ENCODE peak calls at places on chromosomes 12 and 14, in eight cellular contexts. Z is GM12878; J is choroid plexus epithelial cell; T is fibroblast of lung; B is activated CD4-positive, alpha-beta T cell treated with anti-CD3 and anti-CD28 coated beads, Interleukin-2, amount 50 U/mL, for 1 hour; L is EL; D is astrocyte of the spinal cord; G is amniotic stem cell. O is an unnamed sample.

GRCh38 chr12:68479261-68479581 is 131.5 kb upstream of the RAP1B start:
- DNase-seq in Z (no peak), J (peak; percentile 43), T (peak; percentile 47), B (no peak), L (peak; percentile 39), D (peak; percentile 40), G (peak; percentile 64), O (no peak)

GRCh38 chr12:71018682-71019081 is 98.1 kb upstream of the PTPRR start:
- DNase-seq in Z (no peak), J (no peak), T (no peak), B (no peak), L (no peak), D (no peak), G (no peak), O (no peak)

GRCh38 chr12:25689996-25690501 is 137.0 kb upstream of the LMNTD1 start:
- DNase-seq in Z (no peak), J (no peak), T (no peak), B (no peak), L (no peak), D (no peak), G (no peak), O (no peak)

GRCh38 chr14:56650075-56650474 is 70.5 kb downstream of the TMEM260 start:
- DNase-seq in Z (no peak), J (no peak), T (no peak), B (no peak), L (no peak), D (no peak), G (no peak), O (no peak)

GRCh38 chr12:116299064-116299463 is 21.6 kb upstream of the MED13L start:
- DNase-seq in Z (no peak), J (no peak), T (no peak), B (no peak), L (no peak), D (no peak), G (no peak), O (no peak)

GRCh38 chr14:105905456-105905855 is 379.1 kb downstream of the TMEM121 start:
- DNase-seq in Z (no peak), J (no peak), T (no peak), B (no peak), L (no peak), D (no peak), G (no peak), O (no peak)

GRCh38 chr12:97960741-97961608 is 498.4 kb downstream of the RMST start:
- DNase-seq in Z (peak; percentile 3), J (peak; percentile 1), T (peak; percentile 14), B (no peak), L (peak; percentile 0), D (peak; percentile 3), G (no peak), O (no peak)

GRCh38 chr14:65623759-65624158 is 211.2 kb downstream of the FUT8 start:
- DNase-seq in Z (no peak), J (no peak), T (no peak), B (no peak), L (no peak), D (no peak), G (no peak), O (no peak)

GRCh38 chr12:113862570-113863454 is 103.3 kb downstream of the RBM19 start:
- DNase-seq in Z (peak; percentile 20), J (peak; percentile 85), T (peak; percentile 87), B (no peak), L (peak; percentile 89), D (peak; percentile 79), G (peak; percentile 59), O (no peak)

GRCh38 chr12:112294793-112295192 is 87.4 kb downstream of the HECTD4 start:
- DNase-seq in Z (no peak), J (peak; percentile 59), T (peak; percentile 61), B (no peak), L (peak; percentile 6), D (peak; percentile 15), G (no peak), O (no peak)

GRCh38 chr14:81555051-81555450 is 21.4 kb upstream of the SEL1L start:
- DNase-seq in Z (no peak), J (no peak), T (no peak), B (no peak), L (no peak), D (no peak), G (no peak), O (no peak)

GRCh38 chr12:5648692-5649338 is 216.9 kb downstream of the NTF3 start:
- DNase-seq in Z (no peak), J (peak; percentile 4), T (peak; percentile 20), B (no peak), L (peak; percentile 51), D (no peak), G (peak; percentile 14), O (no peak)

GRCh38 chr14:100450736-100451135 is 127.6 kb downstream of the SLC25A47 start:
- DNase-seq in Z (no peak), J (no peak), T (no peak), B (no peak), L (no peak), D (no peak), G (no peak), O (no peak)

GRCh38 chr12:49869816-49870500 is 27.1 kb upstream of the BCDIN3D start:
- DNase-seq in Z (no peak), J (no peak), T (no peak), B (no peak), L (no peak), D (no peak), G (no peak), O (no peak)

GRCh38 chr12:96155181-96155580 is 39.0 kb upstream of the ELK3 start:
- DNase-seq in Z (no peak), J (no peak), T (no peak), B (no peak), L (no peak), D (no peak), G (no peak), O (no peak)

GRCh38 chr14:71529855-71530254 is 402.4 kb upstream of the RGS6 start:
- DNase-seq in Z (no peak), J (no peak), T (peak; percentile 56), B (no peak), L (no peak), D (peak; percentile 86), G (no peak), O (no peak)

GRCh38 chr12:24943947-24944597 is 4.8 kb downstream of the BCAT1 start:
- DNase-seq in Z (no peak), J (peak; percentile 75), T (no peak), B (no peak), L (no peak), D (peak; percentile 62), G (no peak), O (no peak)

O was measured in central memory CD4-positive, alpha-beta T cell.